ENCODE peak calls at places on chromosomes 5 and 9, in five cellular contexts. H is GM23248, N is PC-3, X is GM23338, O is IMR-90. U is an unnamed sample. For H3K4me1, the result is how much of the 10 kb centered on the place peaks cover.

GRCh38 chr9:100919526-100919925 is 109.0 kb upstream of the PLPPR1 start:
- DNase-seq in H (no peak), N (no peak), X (no peak), O (no peak), U (no peak)

GRCh38 chr5:172421-172820 is 18.9 kb upstream of the LRRC14B start:
- DNase-seq in H (no peak), N (no peak), X (no peak), O (no peak), U (no peak)

GRCh38 chr5:9062873-9063272 is 483.0 kb downstream of the SEMA5A start:
- DNase-seq in H (no peak), N (no peak), X (no peak), O (no peak), U (no peak)

GRCh38 chr9:89278997-89279739 is 31.8 kb upstream of the CKS2 start:
- DNase-seq in H (peak), N (peak), X (peak), O (peak), U (peak)

GRCh38 chr5:44875661-44876250 is 67.0 kb downstream of the MRPS30 start:
- DNase-seq in H (peak), N (peak), X (peak), O (peak), U (no peak)

GRCh38 chr5:168364738-168365550 is 73.5 kb downstream of the WWC1 start:
- DNase-seq in H (peak), N (peak), X (peak), O (peak), U (no peak)

GRCh38 chr5:43601454-43602260 is 1.3 kb upstream of the NNT start:
- DNase-seq in H (peak), N (peak), X (no peak), O (peak), U (no peak)

GRCh38 chr9:121921444-121921843 is 171.7 kb downstream of the TTLL11 start:
- DNase-seq in H (no peak), N (no peak), X (no peak), O (peak), U (no peak)

GRCh38 chr5:77847814-77848290 is 71.7 kb upstream of the TBCA start:
- DNase-seq in H (no peak), N (no peak), X (peak), O (no peak), U (no peak)

GRCh38 chr5:27450607-27451006 is 412.2 kb upstream of the CDH9 start:
- DNase-seq in H (peak), N (peak), X (no peak), O (peak), U (no peak)

GRCh38 chr9:130348341-130348740 is 82.8 kb downstream of the HMCN2 start:
- DNase-seq in H (no peak), N (no peak), X (no peak), O (no peak), U (no peak)

GRCh38 chr5:166961938-166962337 is 1329.5 kb upstream of the WWC1 start:
- DNase-seq in H (no peak), N (no peak), X (no peak), O (no peak), U (no peak)

GRCh38 chr5:36728697-36729543 is 122.5 kb downstream of the SLC1A3 start:
- DNase-seq in H (peak), N (peak), X (peak), O (peak), U (no peak)

GRCh38 chr9:134620751-134621557 is 20.6 kb upstream of the COL5A1 start:
- DNase-seq in H (no peak), N (no peak), X (no peak), O (no peak), U (peak)

GRCh38 chr5:113225259-113225658 is 209.5 kb downstream of the TSSK1B start:
- DNase-seq in H (no peak), N (no peak), X (no peak), O (no peak), U (peak)

GRCh38 chr5:106875591-106876297 is 795.0 kb downstream of the EFNA5 start:
- DNase-seq in H (peak), N (peak), X (peak), O (peak), U (peak)

GRCh38 chr5:73448451-73449136 is at the start of gene FOXD1:
- DNase-seq in H (peak), N (peak), X (peak), O (peak), U (peak)

GRCh38 chr5:167392252-167392651 is 899.2 kb upstream of the WWC1 start:
- DNase-seq in H (no peak), N (no peak), X (no peak), O (no peak), U (no peak)

GRCh38 chr9:69671291-69671903 is 774 bp downstream of the APBA1 start:
- DNase-seq in H (peak), N (no peak), X (no peak), O (no peak), U (peak)

GRCh38 chr9:127557998-127558546 is 54.0 kb upstream of the STXBP1 start:
- DNase-seq in H (no peak), N (no peak), X (no peak), O (no peak), U (peak)

GRCh38 chr5:154047324-154047723 is 8.6 kb downstream of the MFAP3 start:
- DNase-seq in H (no peak), N (no peak), X (no peak), O (no peak), U (no peak)

GRCh38 chr5:10689391-10690081 is 71.5 kb downstream of the DAP start:
- DNase-seq in H (peak), N (peak), X (peak), O (peak), U (peak)

GRCh38 chr9:76181020-76181641 is 213.1 kb downstream of the RFK start:
- DNase-seq in H (peak), N (peak), X (no peak), O (peak), U (no peak)

GRCh38 chr5:124114911-124115310 is 602.9 kb downstream of the CSNK1G3 start:
- DNase-seq in H (no peak), N (no peak), X (no peak), O (no peak), U (no peak)
- H3K4me2 ChIP-seq in H (no peak), N (no peak), X (no peak), O (no peak), U (no peak)

GRCh38 chr9:133132174-133132573 is 11.1 kb upstream of the RALGDS start:
- DNase-seq in H (no peak), N (no peak), X (no peak), O (no peak), U (no peak)
- H3K4me1 ChIP-seq in H (under half), N (under half), X (under half), O (under half), U (under half)

DNA sequence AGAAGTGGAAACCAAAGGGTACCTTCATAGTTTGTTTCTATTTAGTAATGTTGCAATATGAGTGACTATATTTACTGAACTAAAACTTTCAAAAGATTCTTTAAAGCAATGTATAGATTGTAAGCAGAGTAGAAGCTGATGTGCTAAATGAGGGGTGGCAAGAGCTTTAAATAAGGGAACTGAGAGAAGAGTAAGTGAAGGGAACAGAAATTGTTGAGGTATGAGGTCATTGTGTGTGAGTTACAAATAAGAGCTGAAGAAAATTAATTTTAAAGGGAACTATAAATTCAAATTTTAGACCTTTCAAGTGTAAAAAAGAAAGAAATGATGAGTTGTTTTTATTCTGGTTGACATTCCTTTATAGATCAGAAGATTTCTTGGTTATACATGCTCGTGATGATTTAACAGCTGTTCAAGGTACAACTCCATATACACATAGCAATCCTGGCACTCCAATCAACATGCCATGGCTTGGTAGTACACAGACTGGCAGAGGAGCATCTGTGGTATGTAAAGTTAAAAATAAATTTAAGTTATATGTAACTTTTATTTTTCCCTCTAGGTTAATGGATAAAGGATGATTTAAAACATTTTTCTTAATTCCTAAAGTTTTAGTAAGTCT is 135.1 kb upstream of the TNFAIP8 start:
- DNase-seq in H (no peak), N (no peak), X (no peak), O (peak), U (no peak)
- H3K4me2 ChIP-seq in H (no peak), N (no peak), X (no peak), O (no peak), U (no peak)

GRCh38 chr5:171906171-171906570 is 100.3 kb downstream of the FBXW11 start:
- DNase-seq in H (no peak), N (no peak), X (no peak), O (no peak), U (no peak)

GRCh38 chr5:171898879-171899278 is 107.6 kb downstream of the FBXW11 start:
- DNase-seq in H (no peak), N (no peak), X (no peak), O (no peak), U (no peak)

GRCh38 chr5:171899792-171900191 is 106.6 kb downstream of the FBXW11 start:
- DNase-seq in H (no peak), N (no peak), X (peak), O (no peak), U (no peak)

GRCh38 chr5:171898379-171898778 is 108.1 kb downstream of the FBXW11 start:
- DNase-seq in H (peak), N (peak), X (no peak), O (peak), U (peak)

DNA sequence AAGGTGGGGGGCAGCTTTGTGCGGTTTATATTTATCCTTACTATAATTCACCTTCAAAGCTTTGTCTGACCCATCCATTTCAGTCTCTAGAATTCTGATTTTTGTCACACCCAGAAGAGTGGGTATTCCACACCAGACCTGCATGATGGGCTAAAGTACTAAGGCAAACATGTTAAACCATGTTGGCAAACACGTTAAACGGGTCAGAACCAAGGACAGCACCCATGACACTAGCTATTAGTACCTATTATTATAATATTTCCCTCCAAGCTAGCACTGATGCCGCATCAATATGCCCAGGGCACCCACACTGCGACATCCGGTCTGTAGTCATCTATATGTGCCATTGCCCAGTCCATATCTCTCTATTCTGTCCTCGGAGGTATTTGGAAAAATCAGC is 104.7 kb downstream of the FBXW11 start:
- DNase-seq in H (no peak), N (no peak), X (no peak), O (no peak), U (no peak)
- H3K4me1 ChIP-seq in H (under half), N (under half), X (under half), O (under half), U (under half)

DNA sequence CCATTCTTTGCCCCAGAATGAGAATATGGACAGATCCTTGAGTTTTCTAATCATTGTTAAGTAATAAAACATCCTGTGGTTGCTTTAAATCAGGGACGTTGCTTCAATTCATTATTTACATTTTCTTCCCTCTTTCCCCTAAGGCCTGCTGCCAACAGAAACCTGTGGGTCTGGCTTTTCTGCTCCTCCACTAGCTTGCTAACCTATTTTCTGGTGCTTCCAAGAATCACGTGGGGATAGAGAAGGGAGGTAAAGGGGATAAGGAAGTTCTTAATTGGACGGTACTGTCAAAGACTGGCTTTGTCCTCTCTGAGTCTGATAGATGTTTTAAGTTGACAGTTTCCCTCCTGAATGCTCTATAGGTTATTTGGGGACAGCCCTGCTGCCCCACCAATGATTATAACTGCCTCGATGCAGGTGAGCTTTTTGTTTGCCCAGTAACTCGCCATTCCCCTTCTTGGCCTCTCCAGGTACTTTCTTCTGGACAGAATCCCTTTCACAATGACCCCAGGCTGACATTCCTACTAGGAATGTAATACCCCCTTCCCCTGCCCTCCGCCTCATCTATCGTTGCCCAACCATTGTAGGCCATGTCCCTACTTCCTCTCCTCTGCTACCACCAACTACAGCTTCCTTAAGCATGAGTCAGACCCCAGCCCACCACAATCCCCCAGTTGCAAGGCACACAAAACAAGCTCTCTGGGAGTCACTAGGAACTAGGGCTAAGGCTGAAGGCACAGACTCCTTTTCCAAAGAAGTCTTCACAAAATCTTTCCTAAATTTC is 19.9 kb upstream of the CPEB4 start:
- DNase-seq in H (no peak), N (peak), X (no peak), O (peak), U (no peak)
- H3K4me2 ChIP-seq in H (no peak), N (peak), X (no peak), O (no peak), U (no peak)

DNA sequence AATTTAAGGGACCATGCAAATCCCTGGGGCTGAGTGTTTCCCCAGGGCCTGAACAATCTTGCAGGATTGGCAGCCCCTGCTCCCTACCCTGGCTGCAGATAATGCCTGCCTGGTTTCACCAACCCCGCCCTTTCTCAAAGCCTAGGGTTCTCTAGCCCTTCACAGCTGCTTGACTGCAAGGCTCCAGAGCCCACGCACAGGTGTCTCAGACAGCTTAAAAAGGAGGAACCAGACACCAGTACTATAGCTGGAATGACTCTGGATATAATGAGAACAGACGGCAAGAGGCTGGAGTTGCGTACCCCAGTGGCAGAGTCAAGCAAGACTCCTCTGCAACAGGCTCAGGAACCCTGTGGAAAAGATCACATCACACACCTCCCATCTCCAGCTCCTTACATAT is 25.2 kb upstream of the TNIP1 start:
- DNase-seq in H (no peak), N (no peak), X (no peak), O (no peak), U (no peak)
- H3K4me1 ChIP-seq in H (under half), N (under half), X (under half), O (under half), U (under half)

GRCh38 chr9:6219040-6219439 is 3.4 kb downstream of the IL33 start:
- DNase-seq in H (no peak), N (no peak), X (no peak), O (no peak), U (no peak)

GRCh38 chr9:6216002-6216401 is 395 bp downstream of the IL33 start:
- DNase-seq in H (no peak), N (no peak), X (no peak), O (no peak), U (no peak)

GRCh38 chr9:6219981-6220380 is 4.4 kb downstream of the IL33 start:
- DNase-seq in H (no peak), N (no peak), X (no peak), O (no peak), U (no peak)

GRCh38 chr9:6216951-6217350 is 1.3 kb downstream of the IL33 start:
- DNase-seq in H (peak), N (no peak), X (no peak), O (no peak), U (no peak)

DNA sequence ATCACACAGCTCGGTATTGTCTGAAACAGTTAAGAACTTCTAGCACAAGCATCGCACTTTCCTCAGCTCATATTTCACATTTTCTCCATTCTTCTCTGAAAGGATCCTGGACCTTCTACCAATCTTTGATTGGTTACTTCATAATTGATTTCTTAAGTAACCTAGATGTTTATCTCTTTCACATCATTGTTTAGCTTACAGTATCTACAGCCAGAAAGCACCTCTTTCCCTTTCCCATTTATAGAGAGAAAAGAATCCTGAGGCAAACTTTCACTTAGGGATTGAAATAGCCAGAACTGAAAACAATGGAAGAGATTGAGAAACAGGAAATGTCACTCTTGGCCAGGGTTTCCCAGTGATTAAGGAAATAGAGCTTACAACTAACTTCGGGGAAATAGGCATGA is 2.5 kb downstream of the IL33 start:
- DNase-seq in H (peak), N (peak), X (peak), O (peak), U (no peak)
- H3K4me2 ChIP-seq in H (peak), N (peak), X (no peak), O (peak), U (peak)

U was measured in osteoblast.